ENCODE peak calls at places on chromosomes 1 and 21, in five cellular contexts. One of them, this sample, is unnamed. For H3K4me1, the result is how much of the 10 kb centered on the place peaks cover.

GRCh38 chr1:112457241-112457640 is 51.5 kb upstream of the WNT2B start:
- DNase-seq in lower lobe of right lung: no peak
- DNase-seq in neural progenitor cell: no peak
- DNase-seq in heart right ventricle: no peak
- DNase-seq in CD8-positive, alpha-beta memory T cell: no peak
- DNase-seq in this sample: no peak

GRCh38 chr1:20485527-20486456 is at the start of gene CAMK2N1:
- DNase-seq in lower lobe of right lung: peak
- DNase-seq in neural progenitor cell: peak
- DNase-seq in heart right ventricle: peak
- DNase-seq in CD8-positive, alpha-beta memory T cell: peak
- DNase-seq in this sample: peak

GRCh38 chr1:207069858-207070506 is 16.9 kb downstream of the PFKFB2 start:
- DNase-seq in lower lobe of right lung: no peak
- DNase-seq in neural progenitor cell: no peak
- DNase-seq in heart right ventricle: peak
- DNase-seq in CD8-positive, alpha-beta memory T cell: no peak
- DNase-seq in this sample: no peak

GRCh38 chr1:108121361-108122143 is 78.6 kb downstream of the SLC25A24 start:
- DNase-seq in lower lobe of right lung: no peak
- DNase-seq in neural progenitor cell: peak
- DNase-seq in heart right ventricle: peak
- DNase-seq in CD8-positive, alpha-beta memory T cell: no peak
- DNase-seq in this sample: peak

GRCh38 chr1:68136187-68136586 is 85.8 kb upstream of the DIRAS3 start:
- DNase-seq in lower lobe of right lung: no peak
- DNase-seq in neural progenitor cell: no peak
- DNase-seq in heart right ventricle: no peak
- DNase-seq in CD8-positive, alpha-beta memory T cell: no peak
- DNase-seq in this sample: no peak

GRCh38 chr1:77220687-77221463 is 1.6 kb upstream of the PIGK start:
- DNase-seq in lower lobe of right lung: no peak
- DNase-seq in neural progenitor cell: no peak
- DNase-seq in heart right ventricle: no peak
- DNase-seq in CD8-positive, alpha-beta memory T cell: no peak
- DNase-seq in this sample: no peak

GRCh38 chr1:70499695-70500094 is 88.6 kb downstream of the CTH start:
- DNase-seq in lower lobe of right lung: no peak
- DNase-seq in neural progenitor cell: no peak
- DNase-seq in heart right ventricle: no peak
- DNase-seq in CD8-positive, alpha-beta memory T cell: no peak
- DNase-seq in this sample: no peak

GRCh38 chr1:235100124-235100801 is 28.4 kb downstream of the TOMM20 start:
- DNase-seq in lower lobe of right lung: no peak
- DNase-seq in neural progenitor cell: peak
- DNase-seq in heart right ventricle: peak
- DNase-seq in CD8-positive, alpha-beta memory T cell: no peak
- DNase-seq in this sample: peak

GRCh38 chr1:40122865-40123264 is 25.8 kb upstream of the PPT1 start:
- DNase-seq in lower lobe of right lung: no peak
- DNase-seq in neural progenitor cell: no peak
- DNase-seq in heart right ventricle: no peak
- DNase-seq in CD8-positive, alpha-beta memory T cell: no peak
- DNase-seq in this sample: no peak

GRCh38 chr1:182235952-182236650 is 155.5 kb downstream of the GLUL start:
- DNase-seq in lower lobe of right lung: no peak
- DNase-seq in neural progenitor cell: no peak
- DNase-seq in heart right ventricle: peak
- DNase-seq in CD8-positive, alpha-beta memory T cell: no peak
- DNase-seq in this sample: peak

GRCh38 chr1:23543707-23544443 is 12.8 kb upstream of the E2F2 start:
- DNase-seq in lower lobe of right lung: no peak
- DNase-seq in neural progenitor cell: no peak
- DNase-seq in heart right ventricle: no peak
- DNase-seq in CD8-positive, alpha-beta memory T cell: no peak
- DNase-seq in this sample: no peak

GRCh38 chr21:16082038-16082816 is 352.4 kb downstream of the USP25 start:
- DNase-seq in lower lobe of right lung: no peak
- DNase-seq in neural progenitor cell: peak
- DNase-seq in heart right ventricle: no peak
- DNase-seq in CD8-positive, alpha-beta memory T cell: no peak
- DNase-seq in this sample: no peak

GRCh38 chr1:51234721-51235425 is 1.2 kb upstream of the RNF11 start:
- DNase-seq in lower lobe of right lung: peak
- DNase-seq in neural progenitor cell: no peak
- DNase-seq in heart right ventricle: peak
- DNase-seq in CD8-positive, alpha-beta memory T cell: no peak
- DNase-seq in this sample: peak

GRCh38 chr1:152977614-152978013 is 6.3 kb upstream of the SPRR1A start:
- DNase-seq in lower lobe of right lung: no peak
- DNase-seq in neural progenitor cell: no peak
- DNase-seq in heart right ventricle: no peak
- DNase-seq in CD8-positive, alpha-beta memory T cell: no peak
- DNase-seq in this sample: no peak

GRCh38 chr1:202085682-202086373 is 36.9 kb upstream of the GPR37L1 start:
- DNase-seq in lower lobe of right lung: no peak
- DNase-seq in neural progenitor cell: peak
- DNase-seq in heart right ventricle: no peak
- DNase-seq in CD8-positive, alpha-beta memory T cell: no peak
- DNase-seq in this sample: peak

GRCh38 chr1:185894806-185895205 is 160.6 kb downstream of the HMCN1 start:
- DNase-seq in lower lobe of right lung: no peak
- DNase-seq in neural progenitor cell: no peak
- DNase-seq in heart right ventricle: no peak
- DNase-seq in CD8-positive, alpha-beta memory T cell: no peak
- DNase-seq in this sample: no peak

GRCh38 chr1:214422137-214422671 is 129.2 kb downstream of the PTPN14 start:
- DNase-seq in lower lobe of right lung: no peak
- DNase-seq in neural progenitor cell: no peak
- DNase-seq in heart right ventricle: no peak
- DNase-seq in CD8-positive, alpha-beta memory T cell: no peak
- DNase-seq in this sample: peak

GRCh38 chr1:67978988-67979516 is 71.4 kb downstream of the DIRAS3 start:
- DNase-seq in lower lobe of right lung: no peak
- DNase-seq in neural progenitor cell: no peak
- DNase-seq in heart right ventricle: no peak
- DNase-seq in CD8-positive, alpha-beta memory T cell: no peak
- DNase-seq in this sample: no peak

GRCh38 chr1:89126602-89127001 is 688 bp upstream of the GBP2 start:
- DNase-seq in lower lobe of right lung: no peak
- DNase-seq in neural progenitor cell: no peak
- DNase-seq in heart right ventricle: no peak
- DNase-seq in CD8-positive, alpha-beta memory T cell: peak
- DNase-seq in this sample: no peak

GRCh38 chr1:5491207-5491904 is 500.9 kb downstream of the NPHP4 start:
- DNase-seq in lower lobe of right lung: no peak
- DNase-seq in neural progenitor cell: no peak
- DNase-seq in heart right ventricle: no peak
- DNase-seq in CD8-positive, alpha-beta memory T cell: no peak
- DNase-seq in this sample: no peak

GRCh38 chr1:112872551-112872962 is 83.4 kb downstream of the SLC16A1 start:
- DNase-seq in lower lobe of right lung: no peak
- DNase-seq in neural progenitor cell: peak
- DNase-seq in heart right ventricle: no peak
- DNase-seq in CD8-positive, alpha-beta memory T cell: no peak
- DNase-seq in this sample: no peak

GRCh38 chr1:22636927-22637326 is 499 bp downstream of the C1QA start:
- DNase-seq in lower lobe of right lung: no peak
- DNase-seq in neural progenitor cell: no peak
- DNase-seq in heart right ventricle: no peak
- DNase-seq in CD8-positive, alpha-beta memory T cell: no peak
- DNase-seq in this sample: no peak

GRCh38 chr21:14737922-14738321 is 191.8 kb upstream of the SAMSN1 start:
- DNase-seq in lower lobe of right lung: no peak
- DNase-seq in neural progenitor cell: peak
- DNase-seq in heart right ventricle: peak
- DNase-seq in CD8-positive, alpha-beta memory T cell: peak
- DNase-seq in this sample: peak

GRCh38 chr1:234599617-234600417 is 10.2 kb downstream of the IRF2BP2 start:
- DNase-seq in lower lobe of right lung: peak
- DNase-seq in neural progenitor cell: peak
- DNase-seq in heart right ventricle: peak
- DNase-seq in CD8-positive, alpha-beta memory T cell: peak
- DNase-seq in this sample: peak

GRCh38 chr21:44547656-44548331 is 3.5 kb downstream of the KRTAP10-2 start:
- DNase-seq in lower lobe of right lung: no peak
- DNase-seq in neural progenitor cell: no peak
- DNase-seq in heart right ventricle: no peak
- DNase-seq in CD8-positive, alpha-beta memory T cell: peak
- DNase-seq in this sample: no peak

GRCh38 chr21:14952916-14953315 is 111.9 kb downstream of the NRIP1 start:
- DNase-seq in lower lobe of right lung: no peak
- DNase-seq in neural progenitor cell: no peak
- DNase-seq in heart right ventricle: no peak
- DNase-seq in CD8-positive, alpha-beta memory T cell: no peak
- DNase-seq in this sample: no peak

GRCh38 chr1:161013591-161014513 is 7.1 kb downstream of the F11R start:
- DNase-seq in lower lobe of right lung: peak
- DNase-seq in neural progenitor cell: no peak
- DNase-seq in heart right ventricle: peak
- DNase-seq in CD8-positive, alpha-beta memory T cell: peak
- DNase-seq in this sample: peak

GRCh38 chr1:66999640-67000400 is 54.1 kb downstream of the SLC35D1 start:
- DNase-seq in lower lobe of right lung: no peak
- DNase-seq in neural progenitor cell: no peak
- DNase-seq in heart right ventricle: no peak
- DNase-seq in CD8-positive, alpha-beta memory T cell: no peak
- DNase-seq in this sample: no peak

GRCh38 chr1:213820362-213821149 is 167.2 kb upstream of the PROX1 start:
- DNase-seq in lower lobe of right lung: no peak
- DNase-seq in neural progenitor cell: no peak
- DNase-seq in heart right ventricle: peak
- DNase-seq in CD8-positive, alpha-beta memory T cell: no peak
- DNase-seq in this sample: peak

GRCh38 chr1:207282049-207282448 is 39.4 kb upstream of the CD55 start:
- DNase-seq in lower lobe of right lung: no peak
- DNase-seq in neural progenitor cell: no peak
- DNase-seq in heart right ventricle: no peak
- DNase-seq in CD8-positive, alpha-beta memory T cell: no peak
- DNase-seq in this sample: no peak

GRCh38 chr21:46093668-46094400 is 4.1 kb upstream of the COL6A2 start:
- DNase-seq in lower lobe of right lung: no peak
- DNase-seq in neural progenitor cell: no peak
- DNase-seq in heart right ventricle: no peak
- DNase-seq in CD8-positive, alpha-beta memory T cell: peak
- DNase-seq in this sample: no peak

GRCh38 chr1:160122978-160123495 is 7.5 kb downstream of the ATP1A2 start:
- DNase-seq in lower lobe of right lung: no peak
- DNase-seq in neural progenitor cell: no peak
- DNase-seq in heart right ventricle: no peak
- DNase-seq in CD8-positive, alpha-beta memory T cell: no peak
- DNase-seq in this sample: no peak

GRCh38 chr1:157775101-157775870 is 1.6 kb downstream of the FCRL2 start:
- DNase-seq in lower lobe of right lung: no peak
- DNase-seq in neural progenitor cell: no peak
- DNase-seq in heart right ventricle: no peak
- DNase-seq in CD8-positive, alpha-beta memory T cell: no peak
- DNase-seq in this sample: no peak

GRCh38 chr1:24393892-24394291 is 19.7 kb downstream of the STPG1 start:
- DNase-seq in lower lobe of right lung: no peak
- DNase-seq in neural progenitor cell: no peak
- DNase-seq in heart right ventricle: no peak
- DNase-seq in CD8-positive, alpha-beta memory T cell: no peak
- DNase-seq in this sample: no peak

GRCh38 chr21:29558331-29558730 is 259.6 kb downstream of the BACH1 start:
- DNase-seq in lower lobe of right lung: no peak
- DNase-seq in neural progenitor cell: no peak
- DNase-seq in heart right ventricle: no peak
- DNase-seq in CD8-positive, alpha-beta memory T cell: no peak
- DNase-seq in this sample: peak
- H3K4me1 ChIP-seq in lower lobe of right lung: under half
- H3K4me1 ChIP-seq in neural progenitor cell: under half
- H3K4me1 ChIP-seq in heart right ventricle: under half
- H3K4me1 ChIP-seq in CD8-positive, alpha-beta memory T cell: under half
- H3K4me1 ChIP-seq in this sample: under half

DNA sequence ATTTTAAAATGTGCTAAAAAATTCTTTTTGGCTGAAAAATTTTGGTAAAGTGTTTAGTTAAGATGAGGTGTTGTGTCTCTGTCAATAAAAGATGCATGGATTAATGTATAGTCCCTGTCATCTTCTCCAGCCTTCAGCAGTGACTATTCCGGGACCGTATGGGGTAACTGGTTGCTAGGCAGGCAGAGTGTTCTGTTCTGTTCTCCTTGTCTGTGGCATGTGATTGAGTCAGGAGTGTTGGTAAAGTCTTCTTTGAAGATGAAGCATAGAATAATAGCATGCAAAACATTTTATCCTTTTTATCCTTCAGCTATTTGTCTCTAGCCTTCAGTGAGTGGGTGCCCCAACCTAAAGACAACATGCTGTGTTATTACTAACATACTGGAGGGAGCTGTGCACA is 74.6 kb downstream of the RGL1 start:
- DNase-seq in lower lobe of right lung: no peak
- DNase-seq in neural progenitor cell: no peak
- DNase-seq in heart right ventricle: no peak
- DNase-seq in CD8-positive, alpha-beta memory T cell: no peak
- DNase-seq in this sample: no peak
- H3K4me1 ChIP-seq in lower lobe of right lung: half or more
- H3K4me1 ChIP-seq in neural progenitor cell: under half
- H3K4me1 ChIP-seq in heart right ventricle: under half
- H3K4me1 ChIP-seq in CD8-positive, alpha-beta memory T cell: under half
- H3K4me1 ChIP-seq in this sample: under half

GRCh38 chr1:16064536-16065196 is 8.8 kb downstream of the FAM131C start:
- DNase-seq in lower lobe of right lung: no peak
- DNase-seq in neural progenitor cell: no peak
- DNase-seq in heart right ventricle: no peak
- DNase-seq in CD8-positive, alpha-beta memory T cell: no peak
- DNase-seq in this sample: no peak
- H3K4me1 ChIP-seq in lower lobe of right lung: under half
- H3K4me1 ChIP-seq in neural progenitor cell: under half
- H3K4me1 ChIP-seq in heart right ventricle: under half
- H3K4me1 ChIP-seq in CD8-positive, alpha-beta memory T cell: under half
- H3K4me1 ChIP-seq in this sample: under half

DNA sequence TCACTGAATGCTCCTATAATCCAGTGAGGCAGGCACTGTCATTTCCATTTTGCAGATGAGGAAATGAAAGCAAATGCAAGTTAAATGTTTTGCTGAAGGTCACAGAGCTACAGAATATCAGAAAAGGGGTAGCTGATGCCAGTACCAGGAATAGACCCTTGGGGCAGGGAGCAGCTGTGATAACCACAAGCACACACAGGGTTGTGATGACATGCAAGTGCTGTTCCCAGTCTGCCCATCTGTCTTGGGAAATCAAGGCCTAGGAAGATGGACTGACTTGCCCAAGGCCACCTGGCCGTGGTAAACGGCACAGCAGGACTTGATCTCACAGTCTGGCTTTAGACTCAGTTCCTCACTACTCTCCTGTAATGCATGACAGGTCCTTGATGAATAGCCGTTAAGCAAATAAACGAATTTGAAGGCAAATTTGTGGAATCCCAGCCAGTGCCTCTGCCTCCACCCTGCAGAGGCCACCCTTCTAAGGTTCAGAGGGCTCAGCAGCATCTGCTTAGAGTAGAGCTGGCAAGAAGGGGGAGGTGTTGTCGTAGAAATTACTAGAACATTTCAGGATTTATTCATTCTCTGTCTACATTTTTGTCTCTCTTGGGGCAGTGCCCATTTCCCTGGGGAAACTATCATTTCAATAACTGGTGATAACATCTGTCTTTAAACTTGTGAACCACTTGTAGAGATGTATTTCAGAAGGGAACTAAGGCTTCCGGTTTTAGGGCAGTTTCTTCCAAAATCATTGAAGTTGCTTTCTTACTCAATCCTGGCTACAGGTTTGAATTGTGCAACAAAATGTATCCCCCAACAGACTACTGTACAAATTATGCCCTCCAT is 53.2 kb upstream of the MRPS6 start:
- DNase-seq in lower lobe of right lung: no peak
- DNase-seq in neural progenitor cell: no peak
- DNase-seq in heart right ventricle: no peak
- DNase-seq in CD8-positive, alpha-beta memory T cell: no peak
- DNase-seq in this sample: peak
- H3K4me1 ChIP-seq in lower lobe of right lung: under half
- H3K4me1 ChIP-seq in neural progenitor cell: under half
- H3K4me1 ChIP-seq in heart right ventricle: under half
- H3K4me1 ChIP-seq in CD8-positive, alpha-beta memory T cell: under half
- H3K4me1 ChIP-seq in this sample: under half